ENCODE peak calls at places on chromosome 16, in seven cellular contexts. One of them, this sample, is unnamed.
A peak's percentile ranks its signal among the peaks of the same experiment; 100 is the strongest.

GRCh38 chr16:74372953-74373846 is 2.9 kb upstream of the NPIPB15 start:
- DNase-seq in SK-N-SH: peak; percentile 5
- DNase-seq in PC-3: no peak
- DNase-seq in GM12878: no peak
- DNase-seq in H1: no peak
- DNase-seq in IMR-90: no peak
- DNase-seq in HCT116: no peak
- DNase-seq in this sample: no peak

GRCh38 chr16:8099586-8099985 is 490.7 kb downstream of the TMEM114 start:
- DNase-seq in GM12878: no peak
- DNase-seq in H1: no peak
- DNase-seq in IMR-90: no peak
- DNase-seq in HCT116: no peak
- DNase-seq in SK-N-SH: no peak
- DNase-seq in PC-3: no peak
- DNase-seq in this sample: no peak

GRCh38 chr16:47026492-47026891 is 53.0 kb upstream of the DNAJA2 start:
- DNase-seq in PC-3: no peak
- DNase-seq in H1: no peak
- DNase-seq in HCT116: no peak
- DNase-seq in SK-N-SH: no peak
- DNase-seq in GM12878: no peak
- DNase-seq in IMR-90: no peak
- DNase-seq in this sample: no peak

GRCh38 chr16:89723279-89724250 is 2.2 kb downstream of the ZNF276 start:
- DNase-seq in H1: no peak
- DNase-seq in IMR-90: peak; percentile 14
- DNase-seq in PC-3: no peak
- DNase-seq in GM12878: no peak
- DNase-seq in HCT116: no peak
- DNase-seq in SK-N-SH: peak; percentile 54
- DNase-seq in this sample: no peak

GRCh38 chr16:72198021-72198420 is 26.1 kb upstream of the PMFBP1 start:
- DNase-seq in H1: no peak
- DNase-seq in SK-N-SH: peak; percentile 68
- DNase-seq in PC-3: no peak
- DNase-seq in HCT116: no peak
- DNase-seq in IMR-90: peak; percentile 80
- DNase-seq in GM12878: no peak
- DNase-seq in this sample: no peak

GRCh38 chr16:66130296-66130910 is 236.1 kb upstream of the CDH5 start:
- DNase-seq in IMR-90: peak; percentile 92
- DNase-seq in GM12878: no peak
- DNase-seq in H1: no peak
- DNase-seq in PC-3: peak; percentile 43
- DNase-seq in HCT116: no peak
- DNase-seq in SK-N-SH: no peak
- DNase-seq in this sample: no peak

GRCh38 chr16:58661199-58661830 is 23.3 kb downstream of the SLC38A7 start:
- DNase-seq in HCT116: peak; percentile 78
- DNase-seq in H1: no peak
- DNase-seq in SK-N-SH: peak; percentile 78
- DNase-seq in IMR-90: peak; percentile 91
- DNase-seq in GM12878: no peak
- DNase-seq in PC-3: peak; percentile 85
- DNase-seq in this sample: no peak

GRCh38 chr16:49585143-49585542 is 211.5 kb downstream of the C16orf78 start:
- DNase-seq in SK-N-SH: no peak
- DNase-seq in GM12878: no peak
- DNase-seq in PC-3: no peak
- DNase-seq in IMR-90: no peak
- DNase-seq in HCT116: no peak
- DNase-seq in H1: no peak
- DNase-seq in this sample: no peak

GRCh38 chr16:15446901-15447300 is 12.5 kb downstream of the BMERB1 start:
- DNase-seq in H1: no peak
- DNase-seq in PC-3: no peak
- DNase-seq in HCT116: no peak
- DNase-seq in SK-N-SH: no peak
- DNase-seq in IMR-90: no peak
- DNase-seq in GM12878: no peak
- DNase-seq in this sample: no peak

GRCh38 chr16:48813485-48813884 is 203.5 kb upstream of the N4BP1 start:
- DNase-seq in PC-3: no peak
- DNase-seq in GM12878: no peak
- DNase-seq in H1: no peak
- DNase-seq in IMR-90: no peak
- DNase-seq in SK-N-SH: no peak
- DNase-seq in HCT116: no peak
- DNase-seq in this sample: no peak

GRCh38 chr16:64920211-64920610 is 201.7 kb downstream of the CDH11 start:
- DNase-seq in SK-N-SH: no peak
- DNase-seq in HCT116: no peak
- DNase-seq in GM12878: no peak
- DNase-seq in PC-3: no peak
- DNase-seq in IMR-90: no peak
- DNase-seq in H1: no peak
- DNase-seq in this sample: no peak

GRCh38 chr16:52090080-52090479 is 456.9 kb downstream of the TOX3 start:
- DNase-seq in PC-3: no peak
- DNase-seq in GM12878: no peak
- DNase-seq in HCT116: no peak
- DNase-seq in H1: no peak
- DNase-seq in SK-N-SH: no peak
- DNase-seq in IMR-90: peak; percentile 0
- DNase-seq in this sample: no peak

GRCh38 chr16:54245788-54246453 is 40.7 kb downstream of the IRX3 start:
- DNase-seq in IMR-90: no peak
- DNase-seq in PC-3: no peak
- DNase-seq in H1: no peak
- DNase-seq in SK-N-SH: no peak
- DNase-seq in HCT116: no peak
- DNase-seq in GM12878: no peak
- DNase-seq in this sample: no peak

GRCh38 chr16:81405702-81406113 is 38.9 kb upstream of the CMIP start:
- DNase-seq in PC-3: peak; percentile 96
- DNase-seq in HCT116: peak; percentile 99
- DNase-seq in IMR-90: peak; percentile 92
- DNase-seq in H1: no peak
- DNase-seq in SK-N-SH: no peak
- DNase-seq in GM12878: no peak
- DNase-seq in this sample: no peak

GRCh38 chr16:969508-970378 is 1.0 kb downstream of the LMF1 start:
- DNase-seq in IMR-90: peak; percentile 13
- DNase-seq in PC-3: peak; percentile 6
- DNase-seq in HCT116: no peak
- DNase-seq in H1: peak; percentile 67
- DNase-seq in SK-N-SH: no peak
- DNase-seq in GM12878: no peak
- DNase-seq in this sample: peak; percentile 26

GRCh38 chr16:3825940-3826339 is 54.6 kb downstream of the CREBBP start:
- DNase-seq in HCT116: no peak
- DNase-seq in SK-N-SH: no peak
- DNase-seq in H1: no peak
- DNase-seq in IMR-90: no peak
- DNase-seq in GM12878: no peak
- DNase-seq in PC-3: no peak
- DNase-seq in this sample: no peak

GRCh38 chr16:1002399-1003161 is 21.0 kb downstream of the SOX8 start:
- DNase-seq in SK-N-SH: no peak
- DNase-seq in PC-3: peak; percentile 94
- DNase-seq in HCT116: peak; percentile 85
- DNase-seq in GM12878: no peak
- DNase-seq in H1: no peak
- DNase-seq in IMR-90: peak; percentile 81
- DNase-seq in this sample: no peak

GRCh38 chr16:47511882-47512281 is 50.8 kb downstream of the PHKB start:
- DNase-seq in PC-3: no peak
- DNase-seq in HCT116: no peak
- DNase-seq in H1: no peak
- DNase-seq in SK-N-SH: no peak
- DNase-seq in GM12878: no peak
- DNase-seq in IMR-90: no peak
- DNase-seq in this sample: no peak

GRCh38 chr16:72942021-72942420 is 105.9 kb downstream of the ZFHX3 start:
- DNase-seq in GM12878: no peak
- DNase-seq in H1: no peak
- DNase-seq in PC-3: no peak
- DNase-seq in HCT116: no peak
- DNase-seq in SK-N-SH: no peak
- DNase-seq in IMR-90: no peak
- DNase-seq in this sample: no peak

GRCh38 chr16:2163211-2163881 is 7.8 kb downstream of the TRAF7 start:
- DNase-seq in GM12878: no peak
- DNase-seq in PC-3: peak; percentile 81
- DNase-seq in SK-N-SH: no peak
- DNase-seq in IMR-90: no peak
- DNase-seq in H1: no peak
- DNase-seq in HCT116: no peak
- DNase-seq in this sample: no peak
- H3K27ac ChIP-seq in GM12878: no peak overlapping the region
- H3K27ac ChIP-seq in PC-3: peak overlapping the region; percentile 86
- H3K27ac ChIP-seq in SK-N-SH: no peak overlapping the region
- H3K27ac ChIP-seq in IMR-90: no peak overlapping the region
- H3K27ac ChIP-seq in H1: no peak overlapping the region
- H3K27ac ChIP-seq in HCT116: peak overlapping the region; percentile 90
- H3K27ac ChIP-seq in this sample: no peak overlapping the region

GRCh38 chr16:57563487-57563750 is 21.0 kb downstream of the ADGRG5 start:
- DNase-seq in SK-N-SH: no peak
- DNase-seq in PC-3: no peak
- DNase-seq in H1: no peak
- DNase-seq in GM12878: no peak
- DNase-seq in IMR-90: no peak
- DNase-seq in HCT116: no peak
- DNase-seq in this sample: no peak
- H2AFZ ChIP-seq in SK-N-SH: no peak overlapping the region
- H2AFZ ChIP-seq in PC-3: no peak overlapping the region
- H2AFZ ChIP-seq in H1: no peak overlapping the region
- H2AFZ ChIP-seq in GM12878: no peak overlapping the region
- H2AFZ ChIP-seq in IMR-90: no peak overlapping the region
- H2AFZ ChIP-seq in HCT116: no peak overlapping the region
- H2AFZ ChIP-seq in this sample: no peak overlapping the region

GRCh38 chr16:19718624-19718965 is 524 bp downstream of the IQCK start:
- DNase-seq in H1: no peak
- DNase-seq in HCT116: no peak
- DNase-seq in IMR-90: peak; percentile 9
- DNase-seq in PC-3: no peak
- DNase-seq in GM12878: no peak
- DNase-seq in SK-N-SH: no peak
- DNase-seq in this sample: peak; percentile 11
- H3K9ac ChIP-seq in H1: peak overlapping the region; percentile 56
- H3K9ac ChIP-seq in HCT116: peak overlapping the region; percentile 88
- H3K9ac ChIP-seq in IMR-90: peak overlapping the region; percentile 84
- H3K9ac ChIP-seq in PC-3: peak overlapping the region; percentile 97
- H3K9ac ChIP-seq in GM12878: peak overlapping the region; percentile 98
- H3K9ac ChIP-seq in SK-N-SH: peak overlapping the region; percentile 91
- H3K9ac ChIP-seq in this sample: peak overlapping the region; percentile 94

GRCh38 chr16:67665598-67665997 is 952 bp downstream of the ENKD1 start:
- DNase-seq in IMR-90: no peak
- DNase-seq in HCT116: no peak
- DNase-seq in PC-3: no peak
- DNase-seq in H1: no peak
- DNase-seq in GM12878: no peak
- DNase-seq in SK-N-SH: no peak
- DNase-seq in this sample: no peak
- H3K27ac ChIP-seq in IMR-90: no peak overlapping the region
- H3K27ac ChIP-seq in HCT116: peak overlapping the region; percentile 50
- H3K27ac ChIP-seq in PC-3: no peak overlapping the region
- H3K27ac ChIP-seq in H1: no peak overlapping the region
- H3K27ac ChIP-seq in GM12878: no peak overlapping the region
- H3K27ac ChIP-seq in SK-N-SH: no peak overlapping the region
- H3K27ac ChIP-seq in this sample: peak overlapping the region; percentile 62

GRCh38 chr16:86985656-86986030 is 331.5 kb downstream of the C16orf95 start:
- DNase-seq in IMR-90: no peak
- DNase-seq in HCT116: no peak
- DNase-seq in H1: no peak
- DNase-seq in GM12878: no peak
- DNase-seq in SK-N-SH: no peak
- DNase-seq in PC-3: no peak
- DNase-seq in this sample: no peak

GRCh38 chr16:86983621-86984020 is 333.6 kb downstream of the C16orf95 start:
- DNase-seq in IMR-90: no peak
- DNase-seq in SK-N-SH: no peak
- DNase-seq in H1: no peak
- DNase-seq in HCT116: no peak
- DNase-seq in GM12878: no peak
- DNase-seq in PC-3: no peak
- DNase-seq in this sample: no peak

GRCh38 chr16:86986136-86986535 is 331.1 kb downstream of the C16orf95 start:
- DNase-seq in IMR-90: no peak
- DNase-seq in GM12878: no peak
- DNase-seq in PC-3: no peak
- DNase-seq in HCT116: no peak
- DNase-seq in H1: no peak
- DNase-seq in SK-N-SH: no peak
- DNase-seq in this sample: no peak

GRCh38 chr16:86984286-86984685 is 332.9 kb downstream of the C16orf95 start:
- DNase-seq in GM12878: no peak
- DNase-seq in PC-3: no peak
- DNase-seq in HCT116: no peak
- DNase-seq in SK-N-SH: no peak
- DNase-seq in IMR-90: no peak
- DNase-seq in H1: no peak
- DNase-seq in this sample: no peak

DNA sequence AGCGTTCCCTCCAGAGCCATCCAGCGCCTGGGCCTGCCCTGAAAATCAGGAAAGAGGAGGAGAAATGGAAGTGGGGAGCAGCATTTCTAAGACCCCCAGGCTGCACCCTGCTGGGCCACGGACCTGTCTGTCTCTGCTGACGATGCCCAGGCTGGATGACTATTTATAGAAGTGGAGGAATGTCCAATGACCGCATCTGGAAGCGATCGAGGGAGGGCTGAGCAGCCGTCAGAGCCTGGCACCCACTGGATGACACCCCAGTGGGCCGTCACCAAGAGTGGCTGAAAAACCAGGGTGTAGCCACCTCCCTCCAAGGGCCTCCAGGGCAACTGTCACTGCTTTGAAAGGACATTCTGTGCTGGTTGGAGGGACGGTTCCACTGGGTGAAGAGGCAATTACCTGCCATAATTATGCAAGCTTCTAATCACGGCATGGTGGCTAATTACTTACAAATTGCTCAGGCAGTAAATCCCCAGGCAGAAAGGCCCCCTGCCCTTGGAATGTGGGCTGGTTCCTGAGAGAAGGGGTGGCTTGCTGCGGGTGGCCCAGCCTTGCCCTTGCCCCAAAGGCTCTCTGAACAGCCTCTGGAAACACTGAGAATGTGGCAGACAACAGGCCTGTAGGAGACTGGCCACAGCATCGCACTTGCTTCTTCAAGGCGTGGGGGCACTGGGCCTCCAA is 332.1 kb downstream of the C16orf95 start:
- DNase-seq in PC-3: no peak
- DNase-seq in SK-N-SH: no peak
- DNase-seq in H1: no peak
- DNase-seq in GM12878: no peak
- DNase-seq in IMR-90: no peak
- DNase-seq in HCT116: no peak
- DNase-seq in this sample: no peak
- H2AFZ ChIP-seq in PC-3: no peak overlapping the region
- H2AFZ ChIP-seq in SK-N-SH: peak overlapping the region; percentile 60
- H2AFZ ChIP-seq in H1: no peak overlapping the region
- H2AFZ ChIP-seq in GM12878: no peak overlapping the region
- H2AFZ ChIP-seq in IMR-90: peak overlapping the region; percentile 4
- H2AFZ ChIP-seq in HCT116: no peak overlapping the region
- H2AFZ ChIP-seq in this sample: no peak overlapping the region

This sample was measured in DND-41.